ENCODE peak calls at places on chromosomes 4 and X, in ten cellular contexts. E is A549, J is upper lobe of left lung, Z is aorta, I is endothelial cell of umbilical vein, B is Peyer's patch, R is sigmoid colon, O is H9, P is left lung, N is body of pancreas. K is an unnamed sample. For H3K4me1, the result is how much of the 10 kb centered on the place peaks cover.

GRCh38 chr4:38516194-38516593 is 147.8 kb upstream of the KLF3 start:
- DNase-seq in E (peak), J (no peak), Z (no peak), I (no peak), B (no peak), R (no peak), O (no peak), P (no peak), N (no peak), K (no peak)

GRCh38 chr4:25174674-25175073 is 14.4 kb upstream of the SEPSECS start:
- DNase-seq in E (no peak), J (no peak), Z (no peak), I (no peak), B (no peak), R (no peak), O (no peak), P (no peak), N (no peak), K (no peak)

GRCh38 chr4:79650794-79651431 is 242.9 kb upstream of the GK2 start:
- DNase-seq in E (no peak), J (no peak), Z (no peak), I (peak), B (no peak), R (no peak), O (no peak), P (no peak), N (no peak), K (no peak)

GRCh38 chr4:186700746-186701145 is 22.9 kb downstream of the FAT1 start:
- DNase-seq in E (no peak), J (peak), Z (peak), I (no peak), B (no peak), R (peak), O (no peak), P (no peak), N (no peak), K (no peak)

GRCh38 chr4:173252024-173252935 is 81.9 kb downstream of the HMGB2 start:
- DNase-seq in E (peak), J (no peak), Z (peak), I (peak), B (no peak), R (peak), O (no peak), P (no peak), N (peak), K (no peak)

GRCh38 chr4:75724867-75725724 is 719 bp downstream of the USO1 start:
- DNase-seq in E (peak), J (peak), Z (peak), I (peak), B (peak), R (peak), O (peak), P (peak), N (peak), K (peak)

GRCh38 chrX:148940411-148940996 is 440.1 kb downstream of the AFF2 start:
- DNase-seq in E (no peak), J (no peak), Z (no peak), I (no peak), B (no peak), R (no peak), O (no peak), P (no peak), N (no peak), K (no peak)

GRCh38 chr4:122716825-122717448 is 15.6 kb upstream of the BBS12 start:
- DNase-seq in E (peak), J (no peak), Z (peak), I (peak), B (peak), R (peak), O (peak), P (no peak), N (peak), K (peak)

GRCh38 chrX:66015152-66015827 is 24.6 kb downstream of the VSIG4 start:
- DNase-seq in E (no peak), J (no peak), Z (peak), I (no peak), B (peak), R (no peak), O (no peak), P (peak), N (peak), K (no peak)

GRCh38 chr4:46931981-46932380 is 22.9 kb upstream of the COX7B2 start:
- DNase-seq in E (no peak), J (no peak), Z (peak), I (peak), B (no peak), R (no peak), O (peak), P (no peak), N (peak), K (peak)

GRCh38 chr4:87188063-87188462 is 32.4 kb downstream of the KLHL8 start:
- DNase-seq in E (no peak), J (no peak), Z (no peak), I (no peak), B (no peak), R (no peak), O (no peak), P (no peak), N (no peak), K (no peak)

GRCh38 chr4:30103455-30103854 is 616.7 kb upstream of the PCDH7 start:
- DNase-seq in E (no peak), J (no peak), Z (no peak), I (peak), B (no peak), R (no peak), O (no peak), P (no peak), N (no peak), K (no peak)

GRCh38 chr4:174604198-174604597 is 81.9 kb upstream of the HPGD start:
- DNase-seq in E (no peak), J (no peak), Z (no peak), I (no peak), B (no peak), R (no peak), O (no peak), P (no peak), N (peak), K (no peak)

DNA sequence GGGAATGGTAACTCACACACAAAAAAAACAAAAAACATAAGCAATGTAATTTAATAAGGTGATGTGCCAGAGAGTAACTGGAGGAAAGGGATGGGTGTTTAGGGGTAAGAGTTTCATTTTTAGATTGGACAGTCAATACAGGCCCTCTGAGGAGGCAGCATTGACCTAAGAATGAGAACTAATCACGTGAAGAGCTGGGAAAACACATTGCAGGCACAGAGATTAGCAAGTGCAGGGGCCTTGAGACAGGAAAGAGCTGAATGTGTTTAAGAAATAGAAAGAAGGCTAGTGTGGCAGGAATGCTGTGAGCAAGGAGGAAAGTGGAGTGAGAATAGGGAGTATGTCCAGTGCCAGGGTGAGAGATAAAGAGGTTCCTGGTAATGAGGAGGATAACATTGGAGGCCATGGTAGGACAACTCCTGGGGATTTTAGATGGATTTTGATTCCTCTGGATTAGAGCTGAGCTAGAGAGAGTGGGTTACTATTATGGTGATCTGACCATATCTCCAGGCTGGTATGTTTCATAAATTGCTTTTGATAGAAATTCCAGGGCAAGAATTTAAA is 17.6 kb downstream of the PDLIM5 start:
- DNase-seq in E (no peak), J (no peak), Z (no peak), I (peak), B (no peak), R (no peak), O (no peak), P (no peak), N (peak), K (no peak)
- H3K4me1 ChIP-seq in E (under half), J (under half), Z (under half), I (under half), B (under half), R (half or more), O (under half), P (under half), N (half or more), K (under half)

DNA sequence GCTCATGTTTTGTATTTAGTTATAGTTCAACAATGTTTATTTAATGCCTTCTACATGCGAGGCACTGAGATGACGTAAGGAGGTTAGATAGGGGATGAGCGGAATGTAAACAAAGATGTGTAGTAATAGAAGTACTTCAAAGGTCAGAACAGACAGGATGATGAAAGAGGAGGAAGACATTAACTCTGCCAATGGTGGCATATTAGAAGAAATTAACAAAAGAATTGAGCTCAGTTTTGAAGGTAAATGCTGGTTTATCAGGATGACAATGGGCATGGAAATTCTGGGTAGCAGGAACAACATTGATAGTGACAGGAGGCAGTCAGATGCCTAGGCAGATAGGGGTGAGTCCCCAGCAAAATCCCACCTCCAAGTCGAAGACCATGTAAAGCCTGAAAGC is 62.3 kb upstream of the PGRMC2 start:
- DNase-seq in E (peak), J (no peak), Z (no peak), I (no peak), B (no peak), R (no peak), O (peak), P (no peak), N (no peak), K (no peak)
- H3K4me1 ChIP-seq in E (half or more), J (under half), Z (under half), I (under half), B (under half), R (under half), O (under half), P (under half), N (under half), K (under half)

DNA sequence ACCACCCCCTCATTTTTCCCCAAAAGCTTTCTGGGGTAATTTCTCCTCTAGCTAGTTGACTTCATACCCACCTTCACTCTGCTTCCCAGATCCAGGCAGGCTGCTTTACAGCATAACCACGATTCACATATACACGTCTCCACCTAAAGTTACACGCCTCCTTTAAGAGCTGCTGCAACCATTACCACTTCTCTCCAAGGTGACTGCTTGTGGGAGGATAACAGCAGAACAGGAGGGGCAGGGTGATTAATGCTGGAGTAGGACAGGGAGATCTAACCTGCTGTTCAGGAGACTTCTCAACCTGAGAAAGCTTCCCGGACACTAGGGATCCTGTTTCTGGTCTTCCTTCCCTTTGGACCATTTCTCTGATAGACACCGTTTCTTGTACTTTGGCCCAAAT is 77.4 kb downstream of the MGST2 start:
- DNase-seq in E (no peak), J (no peak), Z (no peak), I (no peak), B (no peak), R (no peak), O (no peak), P (no peak), N (no peak), K (no peak)
- H3K4me1 ChIP-seq in E (under half), J (under half), Z (under half), I (under half), B (under half), R (under half), O (under half), P (under half), N (under half), K (under half)

DNA sequence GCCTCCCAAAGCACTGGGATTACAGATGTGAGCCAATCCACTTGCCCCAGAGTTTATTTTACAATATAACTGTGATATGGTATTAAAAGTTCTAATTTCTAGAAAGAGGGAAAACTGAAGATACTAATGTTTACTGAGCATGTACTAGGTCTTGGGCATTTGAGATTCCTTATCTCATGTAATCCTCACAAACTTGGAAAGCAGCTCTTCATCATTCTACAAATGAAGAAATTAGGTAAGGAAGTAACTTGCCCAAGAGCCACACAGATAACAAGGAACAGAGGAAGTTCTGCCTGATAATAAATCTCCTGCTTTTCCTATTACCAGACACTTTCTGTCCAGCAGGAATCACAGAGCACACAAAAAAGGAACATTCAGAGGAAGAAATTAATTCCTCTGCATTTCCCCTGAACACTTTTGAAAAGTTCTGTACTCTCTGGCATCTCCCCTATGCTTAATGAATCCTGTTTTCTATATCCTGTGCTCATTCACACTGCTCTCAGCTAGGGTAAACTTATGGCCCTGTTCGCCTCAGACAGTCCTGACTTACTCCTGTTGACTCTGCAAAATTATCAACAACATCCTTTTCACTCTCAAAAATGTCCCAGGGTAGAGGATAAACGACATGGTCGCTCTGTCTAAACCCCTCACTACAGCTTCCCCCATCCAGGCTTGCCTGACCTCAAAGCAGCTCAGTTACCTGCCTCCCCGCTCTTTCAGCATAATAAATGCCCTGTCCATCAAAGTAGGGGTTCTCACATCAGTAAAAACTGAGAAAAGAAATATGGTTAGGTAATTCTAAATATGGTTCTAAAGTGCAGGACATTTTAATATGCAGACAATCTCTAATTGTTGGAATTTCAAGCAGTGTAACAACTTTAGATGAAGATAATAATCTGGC is 13.7 kb downstream of the SH3RF1 start:
- DNase-seq in E (no peak), J (no peak), Z (no peak), I (peak), B (no peak), R (no peak), O (no peak), P (no peak), N (no peak), K (no peak)
- H3K4me1 ChIP-seq in E (half or more), J (half or more), Z (under half), I (half or more), B (under half), R (half or more), O (under half), P (half or more), N (half or more), K (half or more)

DNA sequence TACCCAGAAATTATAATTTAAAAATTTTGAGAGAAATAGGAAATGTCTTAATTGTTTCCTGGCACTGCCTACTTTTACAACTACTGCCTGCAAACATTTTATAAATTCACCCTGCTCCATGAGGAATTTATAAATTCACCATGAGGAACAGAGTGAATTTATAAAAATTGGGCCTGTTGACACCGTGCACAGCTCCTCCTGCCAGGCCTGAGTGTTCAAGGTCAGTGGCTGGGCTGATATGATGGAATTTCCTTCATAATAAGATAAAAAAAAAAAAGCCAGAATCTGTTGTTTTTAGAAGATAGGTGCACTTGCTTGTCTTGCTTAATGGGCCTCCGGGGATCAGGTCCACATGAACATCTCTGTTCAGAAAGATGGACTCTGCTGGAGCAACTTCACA is 151.7 kb upstream of the RASGEF1B start:
- DNase-seq in E (no peak), J (no peak), Z (no peak), I (no peak), B (no peak), R (no peak), O (no peak), P (no peak), N (no peak), K (no peak)
- H3K4me1 ChIP-seq in E (under half), J (under half), Z (under half), I (under half), B (under half), R (under half), O (under half), P (under half), N (under half), K (under half)

GRCh38 chrX:45710081-45710801 is 509.6 kb upstream of the DIPK2B start:
- DNase-seq in E (peak), J (no peak), Z (no peak), I (peak), B (no peak), R (no peak), O (no peak), P (no peak), N (no peak), K (no peak)
- H3K4me1 ChIP-seq in E (under half), J (under half), Z (under half), I (half or more), B (under half), R (under half), O (under half), P (under half), N (under half), K (under half)

GRCh38 chr4:184396001-184396400 is 78.3 kb downstream of the IRF2 start:
- DNase-seq in E (no peak), J (no peak), Z (no peak), I (no peak), B (peak), R (no peak), O (no peak), P (no peak), N (no peak), K (no peak)
- H3K4me1 ChIP-seq in E (under half), J (under half), Z (under half), I (under half), B (under half), R (under half), O (under half), P (half or more), N (under half), K (under half)

GRCh38 chrX:33330798-33331197 is 119.4 kb upstream of the DMD start:
- DNase-seq in E (no peak), J (no peak), Z (no peak), I (no peak), B (no peak), R (no peak), O (no peak), P (no peak), N (no peak), K (no peak)
- H3K4me1 ChIP-seq in E (under half), J (under half), Z (under half), I (under half), B (under half), R (under half), O (under half), P (under half), N (under half), K (under half)

GRCh38 chrX:129041319-129041718 is 482.0 kb downstream of the SMARCA1 start:
- DNase-seq in E (no peak), J (no peak), Z (no peak), I (no peak), B (no peak), R (no peak), O (no peak), P (no peak), N (no peak), K (no peak)

GRCh38 chrX:129040124-129040523 is 483.2 kb downstream of the SMARCA1 start:
- DNase-seq in E (no peak), J (no peak), Z (no peak), I (no peak), B (no peak), R (no peak), O (no peak), P (no peak), N (no peak), K (no peak)

GRCh38 chrX:129037389-129037788 is 485.9 kb downstream of the SMARCA1 start:
- DNase-seq in E (no peak), J (no peak), Z (no peak), I (no peak), B (no peak), R (no peak), O (no peak), P (no peak), N (no peak), K (no peak)

GRCh38 chrX:129039176-129039575 is 484.1 kb downstream of the SMARCA1 start:
- DNase-seq in E (no peak), J (no peak), Z (no peak), I (no peak), B (no peak), R (no peak), O (no peak), P (no peak), N (no peak), K (no peak)

DNA sequence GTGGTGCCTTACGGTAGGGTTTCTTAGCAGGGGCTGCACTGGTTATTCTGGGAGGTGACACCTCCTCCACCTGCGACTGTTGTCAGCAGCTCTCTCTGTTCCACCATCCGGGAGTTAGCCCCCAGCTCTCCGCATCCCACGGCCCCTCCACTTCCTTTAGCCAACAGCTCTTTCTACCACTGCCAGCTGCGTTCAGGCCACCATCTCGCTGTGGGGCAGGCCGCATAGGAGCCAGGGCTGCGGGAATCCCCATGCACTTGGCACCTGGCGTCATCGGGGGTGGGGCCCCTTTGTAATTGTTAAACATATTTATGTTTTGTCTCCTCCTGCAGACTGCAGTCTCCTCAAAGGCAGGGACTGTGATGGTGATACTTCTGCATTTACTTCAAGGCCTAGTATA is 480.2 kb downstream of the SMARCA1 start:
- DNase-seq in E (no peak), J (no peak), Z (no peak), I (no peak), B (no peak), R (no peak), O (no peak), P (no peak), N (no peak), K (no peak)
- H3K4me1 ChIP-seq in E (under half), J (under half), Z (under half), I (under half), B (under half), R (under half), O (under half), P (under half), N (under half), K (under half)

GRCh38 chr4:76737180-76737579 is 160.8 kb downstream of the SOWAHB start:
- DNase-seq in E (no peak), J (no peak), Z (no peak), I (no peak), B (no peak), R (no peak), O (no peak), P (no peak), N (no peak), K (no peak)

GRCh38 chr4:76741663-76742020 is 156.3 kb downstream of the SOWAHB start:
- DNase-seq in E (no peak), J (no peak), Z (no peak), I (no peak), B (no peak), R (no peak), O (no peak), P (no peak), N (no peak), K (no peak)

GRCh38 chr4:76740866-76741662 is 156.9 kb downstream of the SOWAHB start:
- DNase-seq in E (no peak), J (peak), Z (no peak), I (no peak), B (no peak), R (no peak), O (peak), P (peak), N (no peak), K (no peak)

GRCh38 chr4:76738081-76738931 is 159.6 kb downstream of the SOWAHB start:
- DNase-seq in E (no peak), J (no peak), Z (peak), I (peak), B (no peak), R (peak), O (no peak), P (no peak), N (peak), K (no peak)

DNA sequence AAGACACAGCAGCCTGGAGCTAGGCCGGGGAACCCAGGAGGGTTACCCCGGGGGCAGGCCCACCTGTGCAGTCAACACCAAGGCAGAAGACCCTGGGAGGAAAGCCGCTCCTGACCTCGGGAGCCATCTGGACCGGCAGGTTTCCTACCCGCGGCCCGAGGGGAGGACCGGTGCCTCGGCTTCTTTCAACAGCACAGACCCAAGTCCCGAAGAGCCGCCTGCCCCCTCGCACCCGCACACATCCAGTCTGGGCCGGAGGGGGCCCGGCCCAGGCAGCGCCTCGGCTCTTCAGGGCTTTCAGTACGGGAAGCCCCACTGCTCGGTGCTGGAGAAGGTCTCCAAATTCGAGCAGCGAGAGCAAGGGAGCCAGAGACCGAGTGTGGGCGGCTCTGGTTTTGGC is 157.8 kb downstream of the SOWAHB start:
- DNase-seq in E (no peak), J (peak), Z (no peak), I (no peak), B (no peak), R (no peak), O (no peak), P (peak), N (no peak), K (no peak)
- H3K4me1 ChIP-seq in E (under half), J (under half), Z (under half), I (under half), B (under half), R (half or more), O (under half), P (under half), N (under half), K (under half)